ENCODE peak calls at places on chromosomes 6 and 20, in seven cellular contexts. Z is GM12892, F is sigmoid colon, X is NCI-H1105, U is mesendoderm, S is GOT3, B is heart left ventricle. P is an unnamed sample.

GRCh38 chr20:17856024-17856564 is 112.5 kb downstream of the SNX5 start:
- DNase-seq in Z (peak), F (no peak), X (no peak), U (no peak), S (no peak), B (peak), P (no peak)

GRCh38 chr6:73263570-73263909 is 544 bp upstream of the KHDC1 start:
- DNase-seq in Z (no peak), F (no peak), X (no peak), U (no peak), S (no peak), B (no peak), P (no peak)

GRCh38 chr6:142749556-142749955 is 195.4 kb downstream of the HIVEP2 start:
- DNase-seq in Z (no peak), F (no peak), X (no peak), U (no peak), S (no peak), B (no peak), P (no peak)

GRCh38 chr6:37052027-37052628 is 46.7 kb downstream of the FGD2 start:
- DNase-seq in Z (no peak), F (peak), X (no peak), U (peak), S (no peak), B (no peak), P (no peak)

GRCh38 chr6:66751630-66752029 is 1044.6 kb upstream of the EYS start:
- DNase-seq in Z (no peak), F (no peak), X (no peak), U (no peak), S (no peak), B (no peak), P (no peak)

GRCh38 chr20:38873050-38873581 is 53.1 kb upstream of the FAM83D start:
- DNase-seq in Z (peak), F (no peak), X (no peak), U (no peak), S (no peak), B (no peak), P (no peak)

GRCh38 chr6:139029470-139030210 is 1.1 kb downstream of the ABRACL start:
- DNase-seq in Z (no peak), F (peak), X (peak), U (peak), S (no peak), B (peak), P (no peak)

GRCh38 chr20:17619351-17620093 is 49.6 kb downstream of the DSTN start:
- DNase-seq in Z (peak), F (peak), X (no peak), U (no peak), S (no peak), B (peak), P (no peak)

GRCh38 chr20:47113362-47114118 is 218.9 kb downstream of the EYA2 start:
- DNase-seq in Z (no peak), F (peak), X (no peak), U (no peak), S (no peak), B (no peak), P (no peak)

GRCh38 chr6:37433657-37434271 is 743 bp downstream of the CMTR1 start:
- DNase-seq in Z (peak), F (no peak), X (no peak), U (peak), S (no peak), B (no peak), P (no peak)